ENCODE peak calls at places on chromosomes 13 and 19, in eight cellular contexts. C, U, A, K, H, S, F and P are unnamed samples.

GRCh38 chr19:10226376-10227214 is 4.5 kb downstream of the S1PR2 start:
- DNase-seq in C (no peak), U (peak; percentile 93), A (no peak), K (peak; percentile 87), H (no peak), S (peak; percentile 32), F (peak; percentile 44), P (peak; percentile 47)

GRCh38 chr13:50222569-50223332 is 207.5 kb downstream of the KCNRG start:
- DNase-seq in C (peak; percentile 36), U (peak; percentile 90), A (peak; percentile 90), K (peak; percentile 93), H (no peak), S (peak; percentile 21), F (peak; percentile 67), P (peak; percentile 75)

GRCh38 chr19:20482721-20483120 is 82.9 kb downstream of the ZNF737 start:
- DNase-seq in C (no peak), U (no peak), A (no peak), K (no peak), H (no peak), S (no peak), F (no peak), P (no peak)

GRCh38 chr19:55536366-55536765 is 567 bp downstream of the SBK2 start:
- DNase-seq in C (no peak), U (no peak), A (no peak), K (no peak), H (no peak), S (no peak), F (no peak), P (no peak)

GRCh38 chr13:72808917-72809500 is 27.1 kb downstream of the PIBF1 start:
- DNase-seq in C (no peak), U (peak; percentile 27), A (no peak), K (peak; percentile 45), H (peak; percentile 13), S (no peak), F (no peak), P (peak; percentile 26)

GRCh38 chr19:38250821-38251563 is 5.2 kb downstream of the PPP1R14A start:
- DNase-seq in C (peak; percentile 43), U (peak; percentile 59), A (peak; percentile 64), K (peak; percentile 29), H (peak; percentile 13), S (peak; percentile 71), F (peak; percentile 60), P (peak; percentile 43)

GRCh38 chr19:33235269-33235995 is 9.8 kb upstream of the SLC7A10 start:
- DNase-seq in C (no peak), U (peak; percentile 71), A (peak; percentile 88), K (peak; percentile 75), H (peak; percentile 85), S (peak; percentile 50), F (peak; percentile 92), P (peak; percentile 62)

GRCh38 chr13:39566216-39566869 is 36.6 kb downstream of the LHFPL6 start:
- DNase-seq in C (no peak), U (no peak), A (no peak), K (no peak), H (no peak), S (no peak), F (no peak), P (no peak)

GRCh38 chr13:100689191-100689590 is 14.6 kb upstream of the TMTC4 start:
- DNase-seq in C (no peak), U (no peak), A (no peak), K (no peak), H (no peak), S (no peak), F (no peak), P (no peak)

DNA sequence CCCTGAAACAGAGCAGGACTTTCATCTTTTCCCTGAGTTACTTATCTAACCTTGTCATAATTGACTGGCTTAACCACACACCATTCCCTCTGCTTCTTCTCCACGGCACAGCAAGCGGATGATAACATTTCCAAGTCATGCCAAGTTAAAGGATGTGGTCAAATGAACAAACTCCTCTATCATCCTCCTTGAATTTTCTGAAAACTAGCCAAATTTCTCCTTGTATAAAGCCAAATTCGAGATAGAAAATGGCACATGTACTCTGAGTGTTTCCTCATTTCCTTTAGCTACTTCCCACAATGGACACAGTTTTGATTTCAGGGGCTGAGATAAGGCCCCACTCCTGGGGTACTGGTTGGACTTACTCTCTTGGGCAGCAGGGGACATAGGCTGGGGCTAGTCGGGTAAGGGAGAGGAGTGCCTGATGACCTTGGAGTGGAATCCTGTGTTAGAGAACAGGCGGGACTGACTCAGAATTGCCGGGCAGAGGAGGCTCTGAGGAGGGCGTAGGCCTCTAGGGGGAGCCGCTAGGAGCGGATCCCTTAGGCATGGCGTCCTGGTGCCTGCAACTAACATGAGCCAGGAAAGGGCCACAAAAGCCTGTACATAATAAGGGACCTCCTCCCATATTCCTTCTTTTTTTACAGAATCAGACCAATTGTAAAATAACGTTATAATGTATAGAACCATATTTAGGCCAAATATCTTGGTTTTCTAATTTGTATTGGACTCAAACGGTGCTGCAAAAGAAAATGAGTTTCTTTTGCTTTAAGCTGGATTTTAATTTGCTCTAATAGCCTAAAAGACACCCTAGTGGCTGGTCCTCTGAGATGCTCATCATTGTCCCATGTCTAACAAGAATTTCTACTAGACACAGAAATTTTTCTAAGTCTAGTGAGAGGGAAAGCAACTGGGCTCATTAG is 20.4 kb upstream of the TMTC4 start:
- DNase-seq in C (no peak), U (peak; percentile 24), A (no peak), K (peak; percentile 76), H (peak; percentile 71), S (peak; percentile 7), F (peak; percentile 53), P (peak; percentile 80)
- TF ChIP-seq CTCF in C (no peak), U (peak; percentile 66), A (no peak), K (peak; percentile 83), H (peak; percentile 88), S (peak; percentile 26), F (peak; percentile 33), P (peak; percentile 75)

GRCh38 chr13:67299731-67300130 is 69.6 kb upstream of the PCDH9 start:
- DNase-seq in C (no peak), U (no peak), A (no peak), K (peak; percentile 83), H (no peak), S (no peak), F (no peak), P (peak; percentile 55)

GRCh38 chr13:67303661-67304333 is 73.7 kb upstream of the PCDH9 start:
- DNase-seq in C (no peak), U (no peak), A (no peak), K (no peak), H (no peak), S (no peak), F (no peak), P (no peak)

GRCh38 chr13:67298297-67298696 is 68.2 kb upstream of the PCDH9 start:
- DNase-seq in C (no peak), U (no peak), A (no peak), K (peak; percentile 10), H (no peak), S (no peak), F (no peak), P (no peak)

GRCh38 chr13:67296511-67296910 is 66.4 kb upstream of the PCDH9 start:
- DNase-seq in C (no peak), U (no peak), A (no peak), K (peak; percentile 86), H (no peak), S (no peak), F (no peak), P (peak; percentile 9)

DNA sequence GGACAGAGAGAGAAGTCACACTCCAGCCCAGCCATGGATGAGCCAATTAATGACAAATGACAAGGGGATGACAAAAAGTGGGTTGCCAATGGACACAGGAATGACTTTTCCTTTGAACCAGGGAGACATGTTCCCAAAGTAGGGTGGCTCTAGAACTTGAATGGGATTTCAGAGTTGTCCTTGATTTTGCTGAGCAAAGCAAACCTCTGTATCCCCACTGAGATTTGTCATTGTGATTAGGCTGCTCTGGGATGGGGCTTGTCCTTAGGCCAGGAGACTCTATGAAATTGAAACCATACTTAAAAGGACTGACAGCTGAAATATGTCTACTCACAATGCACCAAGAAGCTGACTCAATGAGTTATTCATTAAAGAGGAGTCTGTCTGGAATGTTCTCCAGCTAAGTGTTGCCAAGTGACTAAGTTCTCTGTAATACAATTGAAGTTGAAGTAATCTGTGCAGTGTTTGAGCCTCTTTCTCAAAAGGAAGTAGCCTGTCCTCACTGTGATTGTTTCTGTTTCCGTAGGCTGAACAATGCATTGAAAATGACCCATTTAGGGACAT is 69.0 kb upstream of the PCDH9 start:
- DNase-seq in C (no peak), U (peak; percentile 14), A (no peak), K (peak; percentile 98), H (no peak), S (no peak), F (no peak), P (peak; percentile 91)
- H3K4me3 ChIP-seq in C (no peak overlapping the region), U (no peak overlapping the region), A (no peak overlapping the region), K (no peak overlapping the region), H (no peak overlapping the region), S (no peak overlapping the region), F (no peak overlapping the region), P (no peak overlapping the region)

GRCh38 chr19:3978145-3978544 is 7.1 kb downstream of the EEF2 start:
- DNase-seq in C (no peak), U (no peak), A (no peak), K (no peak), H (no peak), S (no peak), F (no peak), P (no peak)

GRCh38 chr19:3976495-3977241 is 5.8 kb upstream of the DAPK3 start:
- DNase-seq in C (no peak), U (no peak), A (peak; percentile 47), K (no peak), H (no peak), S (no peak), F (no peak), P (no peak)

GRCh38 chr19:3979289-3979673 is 6.0 kb downstream of the EEF2 start:
- DNase-seq in C (no peak), U (no peak), A (peak; percentile 50), K (no peak), H (no peak), S (no peak), F (no peak), P (no peak)

GRCh38 chr19:3975637-3976087 is 4.8 kb upstream of the DAPK3 start:
- DNase-seq in C (no peak), U (no peak), A (no peak), K (no peak), H (no peak), S (no peak), F (no peak), P (no peak)

DNA sequence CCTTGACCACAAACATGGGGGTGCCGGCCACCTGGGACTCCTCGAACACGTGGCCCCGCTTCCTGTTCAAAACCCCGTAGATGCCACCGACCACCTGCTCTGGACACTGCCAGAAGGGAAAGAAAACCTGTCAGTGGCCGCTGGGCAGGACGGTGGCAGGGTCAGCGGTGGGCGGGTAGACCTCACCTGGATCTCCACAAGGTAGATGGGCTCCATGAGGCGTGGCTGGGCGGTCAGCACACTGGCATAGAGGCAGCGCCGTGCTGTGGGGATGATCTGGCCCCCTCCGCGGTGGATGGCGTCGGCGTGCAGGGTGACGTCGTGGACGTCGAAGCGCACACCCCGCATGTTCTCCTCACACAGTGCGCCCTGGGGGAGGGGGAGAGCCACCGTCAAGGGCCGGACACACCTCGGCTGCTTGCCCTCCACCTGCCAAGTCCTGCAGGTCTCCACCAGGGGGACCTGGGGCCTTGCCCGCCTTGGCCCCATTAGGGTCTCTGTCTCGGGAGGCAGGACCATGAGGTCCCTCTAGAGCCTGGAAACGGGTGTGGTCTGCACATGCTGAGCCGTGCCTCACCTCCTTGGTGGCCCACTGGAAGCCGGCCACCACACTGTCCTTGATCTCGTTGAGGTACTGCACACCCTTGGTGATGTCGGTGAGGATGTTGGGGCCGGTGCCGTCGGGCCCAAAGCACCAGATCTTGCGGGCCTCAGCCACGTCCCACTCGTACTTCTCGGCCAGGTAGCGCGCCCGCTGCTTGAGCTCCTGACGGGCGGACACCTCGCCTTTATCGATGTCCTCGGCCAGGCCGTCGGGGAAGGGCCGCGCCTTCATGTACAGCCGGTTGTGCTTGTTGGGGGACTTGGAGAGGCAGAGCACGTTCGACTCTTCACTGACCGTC is 6.6 kb upstream of the DAPK3 start:
- DNase-seq in C (no peak), U (no peak), A (peak; percentile 48), K (no peak), H (no peak), S (no peak), F (no peak), P (no peak)
- TF ChIP-seq CTCF in C (no peak), U (no peak), A (no peak), K (peak; percentile 23), H (no peak), S (no peak), F (no peak), P (peak; percentile 29)

GRCh38 chr19:17488593-17489391 is 18.5 kb downstream of the SLC27A1 start:
- DNase-seq in C (no peak), U (no peak), A (peak; percentile 78), K (no peak), H (peak; percentile 89), S (peak; percentile 89), F (peak; percentile 92), P (no peak)
- H3K4me3 ChIP-seq in C (no peak overlapping the region), U (no peak overlapping the region), A (no peak overlapping the region), K (no peak overlapping the region), H (peak overlapping the region; percentile 3), S (peak overlapping the region; percentile 20), F (peak overlapping the region; percentile 20), P (no peak overlapping the region)